ENCODE peak calls at places on chromosomes 12 and 14, in five cellular contexts. G is HEK293T; J is CD8-positive, alpha-beta T cell; T is transverse colon; Q is pancreas. W is an unnamed sample.

GRCh38 chr14:91116913-91117588 is 3.2 kb downstream of the DGLUCY start:
- DNase-seq in J (no peak), Q (no peak), G (no peak), T (no peak), W (no peak)

GRCh38 chr14:73526036-73526984 is 10.6 kb upstream of the ACOT1 start:
- DNase-seq in Q (peak; percentile 86), G (no peak), T (no peak), J (no peak), W (no peak)

GRCh38 chr14:22046063-22046462 is 372.4 kb upstream of the OR4E1 start:
- DNase-seq in J (no peak), T (no peak), Q (peak; percentile 19), G (no peak), W (no peak)

GRCh38 chr12:15757553-15758255 is 31.5 kb downstream of the EPS8 start:
- DNase-seq in Q (no peak), G (no peak), J (no peak), T (no peak), W (no peak)

GRCh38 chr12:31120392-31121008 is 46.8 kb downstream of the DDX11 start:
- DNase-seq in T (no peak), Q (no peak), J (no peak), G (no peak), W (no peak)

GRCh38 chr12:54306925-54307731 is 6.3 kb upstream of the NFE2 start:
- DNase-seq in Q (peak; percentile 78), T (peak; percentile 95), J (no peak), G (no peak), W (no peak)

GRCh38 chr14:54169254-54169924 is 212.8 kb upstream of the BMP4 start:
- DNase-seq in T (no peak), Q (no peak), G (no peak), J (no peak), W (no peak)

GRCh38 chr14:76844223-76844622 is 18.0 kb downstream of the LRRC74A start:
- DNase-seq in Q (peak; percentile 84), J (peak; percentile 50), G (no peak), T (peak; percentile 31), W (peak; percentile 34)

GRCh38 chr14:20679907-20680306 is 4.5 kb upstream of the RNASE4 start:
- DNase-seq in T (no peak), J (peak; percentile 22), G (peak; percentile 57), Q (no peak), W (no peak)

GRCh38 chr12:23862746-23863145 is 86.7 kb downstream of the SOX5 start:
- DNase-seq in G (no peak), Q (no peak), T (no peak), J (no peak), W (no peak)

GRCh38 chr12:76706099-76706498 is 57.8 kb upstream of the ZDHHC17 start:
- DNase-seq in J (no peak), Q (no peak), T (no peak), G (no peak), W (no peak)

GRCh38 chr12:66653801-66654200 is 25.1 kb downstream of the GRIP1 start:
- DNase-seq in Q (no peak), J (no peak), G (no peak), T (no peak), W (no peak)

GRCh38 chr14:50602035-50602434 is 42.1 kb downstream of the ATL1 start:
- DNase-seq in T (no peak), J (no peak), G (no peak), Q (no peak), W (no peak)

GRCh38 chr14:73149753-73150152 is 13.4 kb downstream of the PSEN1 start:
- DNase-seq in Q (no peak), T (no peak), G (no peak), J (no peak), W (no peak)

GRCh38 chr12:32918890-32919791 is 22.6 kb upstream of the PKP2 start:
- DNase-seq in Q (no peak), G (peak; percentile 46), J (no peak), T (no peak), W (no peak)

GRCh38 chr12:23694920-23695319 is 254.6 kb downstream of the SOX5 start:
- DNase-seq in G (no peak), Q (no peak), J (no peak), T (no peak), W (no peak)

GRCh38 chr14:74988131-74988530 is 14.6 kb upstream of the EIF2B2 start:
- DNase-seq in G (no peak), J (no peak), Q (no peak), T (no peak), W (no peak)

GRCh38 chr14:84312551-84312950 is 1217.4 kb upstream of the FLRT2 start:
- DNase-seq in G (no peak), Q (no peak), T (no peak), J (no peak), W (no peak)

GRCh38 chr12:7934153-7934552 is 1.8 kb downstream of the SLC2A3 start:
- DNase-seq in Q (no peak), G (no peak), J (no peak), T (no peak), W (no peak)

GRCh38 chr14:20413785-20414117 is 450 bp upstream of the TEP1 start:
- DNase-seq in Q (no peak), T (peak; percentile 21), J (peak; percentile 22), G (no peak), W (no peak)

GRCh38 chr12:122148657-122149056 is 25.4 kb downstream of the IL31 start:
- DNase-seq in G (no peak), T (no peak), Q (no peak), J (no peak), W (no peak)

GRCh38 chr12:120231316-120232011 is 30.6 kb upstream of the RPLP0 start:
- DNase-seq in G (no peak), T (peak; percentile 58), Q (peak; percentile 81), J (peak; percentile 80), W (peak; percentile 51)

GRCh38 chr12:111807232-111807631 is 34.8 kb upstream of the MAPKAPK5 start:
- DNase-seq in Q (no peak), T (peak; percentile 39), G (no peak), J (no peak), W (no peak)

GRCh38 chr12:127162307-127162706 is 1104.7 kb upstream of the TMEM132C start:
- DNase-seq in G (no peak), T (no peak), J (no peak), Q (no peak), W (no peak)

GRCh38 chr14:99605299-99605961 is 1.4 kb upstream of the CCDC85C start:
- DNase-seq in J (peak; percentile 80), G (peak; percentile 57), Q (peak; percentile 79), T (peak; percentile 79), W (peak; percentile 77)

GRCh38 chr12:92987362-92987761 is 58.3 kb upstream of the EEA1 start:
- DNase-seq in J (no peak), T (no peak), Q (no peak), G (peak; percentile 46), W (no peak)

GRCh38 chr12:123971449-123971769 is 1.2 kb downstream of the CCDC92 start:
- DNase-seq in T (no peak), J (no peak), G (no peak), Q (no peak), W (no peak)

GRCh38 chr12:132561784-132562156 is 48.6 kb downstream of the LRCOL1 start:
- DNase-seq in Q (no peak), G (peak; percentile 43), T (no peak), J (no peak), W (no peak)

GRCh38 chr12:18141583-18141982 is 51.6 kb upstream of the RERGL start:
- DNase-seq in T (no peak), Q (no peak), G (no peak), J (no peak), W (no peak)

GRCh38 chr12:55699471-55700055 is 8.1 kb downstream of the ITGA7 start:
- DNase-seq in G (no peak), T (peak; percentile 1), J (no peak), Q (no peak), W (no peak)

GRCh38 chr14:84003316-84003715 is 1526.6 kb upstream of the FLRT2 start:
- DNase-seq in Q (no peak), G (no peak), J (no peak), T (no peak), W (no peak)

GRCh38 chr12:15629108-15629507 is 160.1 kb downstream of the EPS8 start:
- DNase-seq in G (no peak), Q (no peak), T (peak; percentile 64), J (no peak), W (no peak)

GRCh38 chr12:4595881-4596280 is 33.9 kb downstream of the DYRK4 start:
- DNase-seq in G (no peak), J (no peak), Q (no peak), T (no peak), W (no peak)

GRCh38 chr12:2794736-2795289 is at the start of gene FKBP4:
- DNase-seq in J (peak; percentile 88), G (peak; percentile 88), T (peak; percentile 95), Q (peak; percentile 96), W (peak; percentile 91)

GRCh38 chr12:780750-781379 is 28.5 kb downstream of the WNK1 start:
- DNase-seq in Q (no peak), T (no peak), G (no peak), J (no peak), W (no peak)

GRCh38 chr12:47094804-47095203 is 15.0 kb upstream of the AMIGO2 start:
- DNase-seq in T (no peak), Q (no peak), G (no peak), J (no peak), W (no peak)